ENCODE peak calls at places on chromosomes 16 and 17, in eight cellular contexts. One of them, this sample, is unnamed.

GRCh38 chr17:41486809-41487530 is 2.7 kb downstream of the KRT36 start:
- DNase-seq in DND-41: peak
- DNase-seq in dorsolateral prefrontal cortex: no peak
- DNase-seq in transverse colon: peak
- DNase-seq in AG04449: no peak
- DNase-seq in tibial nerve: no peak
- DNase-seq in astrocyte: no peak
- DNase-seq in pancreas: peak
- DNase-seq in this sample: no peak

GRCh38 chr16:53495325-53495724 is 7.7 kb downstream of the AKTIP start:
- DNase-seq in DND-41: no peak
- DNase-seq in dorsolateral prefrontal cortex: no peak
- DNase-seq in transverse colon: no peak
- DNase-seq in AG04449: no peak
- DNase-seq in tibial nerve: no peak
- DNase-seq in astrocyte: no peak
- DNase-seq in pancreas: no peak
- DNase-seq in this sample: no peak

GRCh38 chr17:46030752-46031151 is 31.7 kb downstream of the STH start:
- DNase-seq in DND-41: no peak
- DNase-seq in dorsolateral prefrontal cortex: no peak
- DNase-seq in transverse colon: no peak
- DNase-seq in AG04449: no peak
- DNase-seq in tibial nerve: no peak
- DNase-seq in astrocyte: no peak
- DNase-seq in pancreas: no peak
- DNase-seq in this sample: no peak

GRCh38 chr16:2388139-2388874 is 40.9 kb upstream of the CCNF start:
- DNase-seq in DND-41: no peak
- DNase-seq in dorsolateral prefrontal cortex: no peak
- DNase-seq in transverse colon: no peak
- DNase-seq in AG04449: no peak
- DNase-seq in tibial nerve: no peak
- DNase-seq in astrocyte: no peak
- DNase-seq in pancreas: peak
- DNase-seq in this sample: no peak

GRCh38 chr16:50455288-50455845 is 86.6 kb upstream of the BRD7 start:
- DNase-seq in DND-41: no peak
- DNase-seq in dorsolateral prefrontal cortex: no peak
- DNase-seq in transverse colon: no peak
- DNase-seq in AG04449: no peak
- DNase-seq in tibial nerve: no peak
- DNase-seq in astrocyte: no peak
- DNase-seq in pancreas: no peak
- DNase-seq in this sample: no peak

GRCh38 chr17:40541060-40541872 is 24.0 kb downstream of the CCR7 start:
- DNase-seq in DND-41: peak
- DNase-seq in dorsolateral prefrontal cortex: no peak
- DNase-seq in transverse colon: no peak
- DNase-seq in AG04449: no peak
- DNase-seq in tibial nerve: no peak
- DNase-seq in astrocyte: no peak
- DNase-seq in pancreas: no peak
- DNase-seq in this sample: no peak

GRCh38 chr16:22232277-22233049 is 26.4 kb downstream of the EEF2K start:
- DNase-seq in DND-41: no peak
- DNase-seq in dorsolateral prefrontal cortex: no peak
- DNase-seq in transverse colon: peak
- DNase-seq in AG04449: no peak
- DNase-seq in tibial nerve: no peak
- DNase-seq in astrocyte: peak
- DNase-seq in pancreas: peak
- DNase-seq in this sample: peak

GRCh38 chr16:14600164-14600563 is 29.9 kb downstream of the PARN start:
- DNase-seq in DND-41: no peak
- DNase-seq in dorsolateral prefrontal cortex: no peak
- DNase-seq in transverse colon: no peak
- DNase-seq in AG04449: no peak
- DNase-seq in tibial nerve: peak
- DNase-seq in astrocyte: peak
- DNase-seq in pancreas: no peak
- DNase-seq in this sample: peak

GRCh38 chr16:58815188-58815888 is 81.2 kb upstream of the GOT2 start:
- DNase-seq in DND-41: no peak
- DNase-seq in dorsolateral prefrontal cortex: no peak
- DNase-seq in transverse colon: no peak
- DNase-seq in AG04449: no peak
- DNase-seq in tibial nerve: no peak
- DNase-seq in astrocyte: no peak
- DNase-seq in pancreas: no peak
- DNase-seq in this sample: no peak

GRCh38 chr16:56898847-56899246 is 33.1 kb upstream of the HERPUD1 start:
- DNase-seq in DND-41: peak
- DNase-seq in dorsolateral prefrontal cortex: no peak
- DNase-seq in transverse colon: no peak
- DNase-seq in AG04449: no peak
- DNase-seq in tibial nerve: no peak
- DNase-seq in astrocyte: no peak
- DNase-seq in pancreas: no peak
- DNase-seq in this sample: no peak

GRCh38 chr17:19544366-19544765 is 10.7 kb downstream of the SLC47A1 start:
- DNase-seq in DND-41: no peak
- DNase-seq in dorsolateral prefrontal cortex: no peak
- DNase-seq in transverse colon: no peak
- DNase-seq in AG04449: no peak
- DNase-seq in tibial nerve: no peak
- DNase-seq in astrocyte: no peak
- DNase-seq in pancreas: no peak
- DNase-seq in this sample: no peak

GRCh38 chr17:19542247-19542646 is 8.6 kb downstream of the SLC47A1 start:
- DNase-seq in DND-41: no peak
- DNase-seq in dorsolateral prefrontal cortex: peak
- DNase-seq in transverse colon: no peak
- DNase-seq in AG04449: no peak
- DNase-seq in tibial nerve: no peak
- DNase-seq in astrocyte: no peak
- DNase-seq in pancreas: no peak
- DNase-seq in this sample: no peak

GRCh38 chr17:19549746-19550623 is 16.3 kb downstream of the SLC47A1 start:
- DNase-seq in DND-41: no peak
- DNase-seq in dorsolateral prefrontal cortex: no peak
- DNase-seq in transverse colon: no peak
- DNase-seq in AG04449: no peak
- DNase-seq in tibial nerve: no peak
- DNase-seq in astrocyte: no peak
- DNase-seq in pancreas: no peak
- DNase-seq in this sample: no peak

GRCh38 chr17:19551148-19551547 is 17.5 kb downstream of the SLC47A1 start:
- DNase-seq in DND-41: no peak
- DNase-seq in dorsolateral prefrontal cortex: no peak
- DNase-seq in transverse colon: no peak
- DNase-seq in AG04449: no peak
- DNase-seq in tibial nerve: no peak
- DNase-seq in astrocyte: no peak
- DNase-seq in pancreas: no peak
- DNase-seq in this sample: no peak

GRCh38 chr17:19546289-19547065 is 12.8 kb downstream of the SLC47A1 start:
- DNase-seq in DND-41: no peak
- DNase-seq in dorsolateral prefrontal cortex: no peak
- DNase-seq in transverse colon: peak
- DNase-seq in AG04449: no peak
- DNase-seq in tibial nerve: no peak
- DNase-seq in astrocyte: no peak
- DNase-seq in pancreas: peak
- DNase-seq in this sample: no peak
- TF ChIP-seq CTCF in DND-41: no peak
- TF ChIP-seq CTCF in dorsolateral prefrontal cortex: peak
- TF ChIP-seq CTCF in transverse colon: no peak
- TF ChIP-seq CTCF in AG04449: no peak
- TF ChIP-seq CTCF in tibial nerve: no peak
- TF ChIP-seq CTCF in astrocyte: no peak
- TF ChIP-seq CTCF in pancreas: no peak
- TF ChIP-seq CTCF in this sample: peak

GRCh38 chr17:4297351-4297750 is 33.6 kb upstream of the ANKFY1 start:
- DNase-seq in DND-41: no peak
- DNase-seq in dorsolateral prefrontal cortex: no peak
- DNase-seq in transverse colon: no peak
- DNase-seq in AG04449: no peak
- DNase-seq in tibial nerve: no peak
- DNase-seq in astrocyte: peak
- DNase-seq in pancreas: no peak
- DNase-seq in this sample: no peak
- H3K4me3 ChIP-seq in DND-41: no peak
- H3K4me3 ChIP-seq in dorsolateral prefrontal cortex: no peak
- H3K4me3 ChIP-seq in transverse colon: no peak
- H3K4me3 ChIP-seq in AG04449: no peak
- H3K4me3 ChIP-seq in tibial nerve: no peak
- H3K4me3 ChIP-seq in astrocyte: no peak
- H3K4me3 ChIP-seq in pancreas: no peak
- H3K4me3 ChIP-seq in this sample: no peak

GRCh38 chr17:9386401-9386800 is 189.2 kb downstream of the STX8 start:
- DNase-seq in DND-41: no peak
- DNase-seq in dorsolateral prefrontal cortex: no peak
- DNase-seq in transverse colon: no peak
- DNase-seq in AG04449: no peak
- DNase-seq in tibial nerve: no peak
- DNase-seq in astrocyte: no peak
- DNase-seq in pancreas: no peak
- DNase-seq in this sample: peak
- TF ChIP-seq CTCF in DND-41: no peak
- TF ChIP-seq CTCF in dorsolateral prefrontal cortex: no peak
- TF ChIP-seq CTCF in transverse colon: no peak
- TF ChIP-seq CTCF in AG04449: no peak
- TF ChIP-seq CTCF in tibial nerve: no peak
- TF ChIP-seq CTCF in astrocyte: no peak
- TF ChIP-seq CTCF in pancreas: no peak
- TF ChIP-seq CTCF in this sample: no peak

GRCh38 chr17:17738901-17739300 is 57.6 kb downstream of the RAI1 start:
- DNase-seq in DND-41: no peak
- DNase-seq in dorsolateral prefrontal cortex: peak
- DNase-seq in transverse colon: peak
- DNase-seq in AG04449: no peak
- DNase-seq in tibial nerve: no peak
- DNase-seq in astrocyte: no peak
- DNase-seq in pancreas: no peak
- DNase-seq in this sample: peak
- H3K4me3 ChIP-seq in DND-41: no peak
- H3K4me3 ChIP-seq in dorsolateral prefrontal cortex: no peak
- H3K4me3 ChIP-seq in transverse colon: no peak
- H3K4me3 ChIP-seq in AG04449: no peak
- H3K4me3 ChIP-seq in tibial nerve: no peak
- H3K4me3 ChIP-seq in astrocyte: no peak
- H3K4me3 ChIP-seq in pancreas: no peak
- H3K4me3 ChIP-seq in this sample: no peak

DNA sequence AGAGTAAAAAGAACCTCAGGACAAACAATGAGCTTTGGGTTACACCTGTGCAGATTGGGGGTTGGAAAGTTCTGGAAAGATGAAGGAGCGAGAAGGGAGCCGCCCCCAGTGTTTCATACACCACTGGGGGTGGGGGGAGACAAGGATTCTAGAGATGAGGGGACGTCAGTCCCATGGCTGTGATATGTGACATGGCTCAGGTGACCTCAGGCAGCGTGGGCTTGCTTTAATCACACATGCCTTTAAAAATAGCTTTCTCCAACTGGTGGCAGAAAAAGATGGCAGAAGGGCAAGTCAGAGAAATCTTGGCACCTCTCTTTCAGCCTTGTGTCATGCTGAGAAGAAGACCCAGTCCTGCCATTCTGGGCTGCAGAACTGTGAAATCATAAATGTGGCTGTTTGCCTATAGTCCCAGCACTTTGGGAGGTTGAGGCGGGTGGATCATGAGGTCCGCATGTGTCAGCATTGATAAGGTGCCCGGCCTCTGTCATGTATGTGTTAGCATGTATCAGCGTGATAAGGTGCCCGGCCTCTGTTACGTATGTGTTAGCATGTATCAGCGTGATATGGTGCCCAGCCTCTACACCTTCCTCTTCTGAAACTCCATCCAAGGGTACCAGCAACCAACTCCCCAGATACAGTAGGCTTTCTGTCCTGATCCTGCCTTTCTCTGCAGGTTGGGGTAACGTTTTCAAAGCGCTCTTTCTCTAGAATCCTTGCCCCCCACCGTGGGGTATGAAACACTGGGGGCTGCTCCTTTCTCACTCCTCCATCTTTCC is 25.0 kb downstream of the WIPI1 start:
- DNase-seq in DND-41: no peak
- DNase-seq in dorsolateral prefrontal cortex: no peak
- DNase-seq in transverse colon: no peak
- DNase-seq in AG04449: no peak
- DNase-seq in tibial nerve: no peak
- DNase-seq in astrocyte: no peak
- DNase-seq in pancreas: no peak
- DNase-seq in this sample: no peak
- TF ChIP-seq CTCF in DND-41: no peak
- TF ChIP-seq CTCF in dorsolateral prefrontal cortex: no peak
- TF ChIP-seq CTCF in transverse colon: no peak
- TF ChIP-seq CTCF in AG04449: no peak
- TF ChIP-seq CTCF in tibial nerve: no peak
- TF ChIP-seq CTCF in astrocyte: no peak
- TF ChIP-seq CTCF in pancreas: no peak
- TF ChIP-seq CTCF in this sample: no peak

This sample was measured in fibroblast of pulmonary artery.